ENCODE peak calls at places on chromosomes 16 and 17, in ten cellular contexts. One of them, this sample, is unnamed.

GRCh38 chr17:33572615-33573014 is 279.5 kb upstream of the ASIC2 start:
- DNase-seq in renal cortical epithelial cell: no peak
- DNase-seq in fibroblast of pulmonary artery: peak; percentile 20
- DNase-seq in pancreas: no peak
- DNase-seq in memory B cell: no peak
- DNase-seq in T-helper 1 cell: no peak
- DNase-seq in skeletal muscle cell: no peak
- DNase-seq in fibroblast of the conjunctiva: no peak
- DNase-seq in stimulated activated CD4-positive, alpha-beta T cell treated with anti-CD3 and anti-CD28 coated beads, Interleukin-15, amount 100 ng/mL, for 1 hour: no peak
- DNase-seq in ovary: no peak
- DNase-seq in this sample: no peak

GRCh38 chr17:32287804-32288511 is 22.3 kb downstream of the RHBDL3 start:
- DNase-seq in renal cortical epithelial cell: no peak
- DNase-seq in fibroblast of pulmonary artery: no peak
- DNase-seq in pancreas: no peak
- DNase-seq in memory B cell: no peak
- DNase-seq in T-helper 1 cell: no peak
- DNase-seq in skeletal muscle cell: no peak
- DNase-seq in fibroblast of the conjunctiva: no peak
- DNase-seq in stimulated activated CD4-positive, alpha-beta T cell treated with anti-CD3 and anti-CD28 coated beads, Interleukin-15, amount 100 ng/mL, for 1 hour: no peak
- DNase-seq in ovary: no peak
- DNase-seq in this sample: no peak

GRCh38 chr17:68006797-68007196 is 10.5 kb upstream of the C17orf58 start:
- DNase-seq in renal cortical epithelial cell: no peak
- DNase-seq in fibroblast of pulmonary artery: peak; percentile 27
- DNase-seq in pancreas: no peak
- DNase-seq in memory B cell: no peak
- DNase-seq in T-helper 1 cell: no peak
- DNase-seq in skeletal muscle cell: no peak
- DNase-seq in fibroblast of the conjunctiva: no peak
- DNase-seq in stimulated activated CD4-positive, alpha-beta T cell treated with anti-CD3 and anti-CD28 coated beads, Interleukin-15, amount 100 ng/mL, for 1 hour: no peak
- DNase-seq in ovary: no peak
- DNase-seq in this sample: no peak

GRCh38 chr16:1167276-1168107 is 14.6 kb downstream of the CACNA1H start:
- DNase-seq in renal cortical epithelial cell: peak; percentile 40
- DNase-seq in fibroblast of pulmonary artery: no peak
- DNase-seq in pancreas: peak; percentile 64
- DNase-seq in memory B cell: no peak
- DNase-seq in T-helper 1 cell: no peak
- DNase-seq in skeletal muscle cell: no peak
- DNase-seq in fibroblast of the conjunctiva: no peak
- DNase-seq in stimulated activated CD4-positive, alpha-beta T cell treated with anti-CD3 and anti-CD28 coated beads, Interleukin-15, amount 100 ng/mL, for 1 hour: no peak
- DNase-seq in ovary: no peak
- DNase-seq in this sample: no peak

GRCh38 chr17:51435641-51436091 is 175.3 kb downstream of the UTP18 start:
- DNase-seq in renal cortical epithelial cell: peak; percentile 9
- DNase-seq in fibroblast of pulmonary artery: peak; percentile 14
- DNase-seq in pancreas: peak; percentile 76
- DNase-seq in memory B cell: no peak
- DNase-seq in T-helper 1 cell: peak; percentile 50
- DNase-seq in skeletal muscle cell: no peak
- DNase-seq in fibroblast of the conjunctiva: peak; percentile 4
- DNase-seq in stimulated activated CD4-positive, alpha-beta T cell treated with anti-CD3 and anti-CD28 coated beads, Interleukin-15, amount 100 ng/mL, for 1 hour: no peak
- DNase-seq in ovary: peak; percentile 21
- DNase-seq in this sample: no peak

GRCh38 chr17:71505200-71505599 is 615.6 kb upstream of the SOX9 start:
- DNase-seq in renal cortical epithelial cell: peak; percentile 30
- DNase-seq in fibroblast of pulmonary artery: no peak
- DNase-seq in pancreas: no peak
- DNase-seq in memory B cell: no peak
- DNase-seq in T-helper 1 cell: no peak
- DNase-seq in skeletal muscle cell: no peak
- DNase-seq in fibroblast of the conjunctiva: no peak
- DNase-seq in stimulated activated CD4-positive, alpha-beta T cell treated with anti-CD3 and anti-CD28 coated beads, Interleukin-15, amount 100 ng/mL, for 1 hour: no peak
- DNase-seq in ovary: no peak
- DNase-seq in this sample: no peak

GRCh38 chr17:61583242-61583641 is 7.8 kb downstream of the NACA2 start:
- DNase-seq in renal cortical epithelial cell: peak; percentile 52
- DNase-seq in fibroblast of pulmonary artery: peak; percentile 62
- DNase-seq in pancreas: no peak
- DNase-seq in memory B cell: no peak
- DNase-seq in T-helper 1 cell: no peak
- DNase-seq in skeletal muscle cell: peak; percentile 18
- DNase-seq in fibroblast of the conjunctiva: peak; percentile 37
- DNase-seq in stimulated activated CD4-positive, alpha-beta T cell treated with anti-CD3 and anti-CD28 coated beads, Interleukin-15, amount 100 ng/mL, for 1 hour: no peak
- DNase-seq in ovary: no peak
- DNase-seq in this sample: no peak

GRCh38 chr16:15775663-15776304 is 81.0 kb downstream of the MYH11 start:
- DNase-seq in renal cortical epithelial cell: no peak
- DNase-seq in fibroblast of pulmonary artery: no peak
- DNase-seq in pancreas: no peak
- DNase-seq in memory B cell: no peak
- DNase-seq in T-helper 1 cell: no peak
- DNase-seq in skeletal muscle cell: peak; percentile 14
- DNase-seq in fibroblast of the conjunctiva: no peak
- DNase-seq in stimulated activated CD4-positive, alpha-beta T cell treated with anti-CD3 and anti-CD28 coated beads, Interleukin-15, amount 100 ng/mL, for 1 hour: no peak
- DNase-seq in ovary: no peak
- DNase-seq in this sample: no peak

GRCh38 chr17:13182854-13183253 is 165.0 kb upstream of the ELAC2 start:
- DNase-seq in renal cortical epithelial cell: no peak
- DNase-seq in fibroblast of pulmonary artery: no peak
- DNase-seq in pancreas: no peak
- DNase-seq in memory B cell: no peak
- DNase-seq in T-helper 1 cell: no peak
- DNase-seq in skeletal muscle cell: no peak
- DNase-seq in fibroblast of the conjunctiva: no peak
- DNase-seq in stimulated activated CD4-positive, alpha-beta T cell treated with anti-CD3 and anti-CD28 coated beads, Interleukin-15, amount 100 ng/mL, for 1 hour: no peak
- DNase-seq in ovary: no peak
- DNase-seq in this sample: no peak

GRCh38 chr16:75312875-75313274 is 61.5 kb upstream of the BCAR1 start:
- DNase-seq in renal cortical epithelial cell: no peak
- DNase-seq in fibroblast of pulmonary artery: no peak
- DNase-seq in pancreas: no peak
- DNase-seq in memory B cell: no peak
- DNase-seq in T-helper 1 cell: no peak
- DNase-seq in skeletal muscle cell: no peak
- DNase-seq in fibroblast of the conjunctiva: no peak
- DNase-seq in stimulated activated CD4-positive, alpha-beta T cell treated with anti-CD3 and anti-CD28 coated beads, Interleukin-15, amount 100 ng/mL, for 1 hour: no peak
- DNase-seq in ovary: no peak
- DNase-seq in this sample: no peak

GRCh38 chr17:77363821-77364361 is 223.1 kb downstream of the SEC14L1 start:
- DNase-seq in renal cortical epithelial cell: peak; percentile 78
- DNase-seq in fibroblast of pulmonary artery: peak; percentile 57
- DNase-seq in pancreas: peak; percentile 28
- DNase-seq in memory B cell: no peak
- DNase-seq in T-helper 1 cell: no peak
- DNase-seq in skeletal muscle cell: no peak
- DNase-seq in fibroblast of the conjunctiva: no peak
- DNase-seq in stimulated activated CD4-positive, alpha-beta T cell treated with anti-CD3 and anti-CD28 coated beads, Interleukin-15, amount 100 ng/mL, for 1 hour: no peak
- DNase-seq in ovary: peak; percentile 83
- DNase-seq in this sample: peak; percentile 73

GRCh38 chr17:29588561-29589411 is 662 bp downstream of the GIT1 start:
- DNase-seq in renal cortical epithelial cell: no peak
- DNase-seq in fibroblast of pulmonary artery: peak; percentile 32
- DNase-seq in pancreas: no peak
- DNase-seq in memory B cell: no peak
- DNase-seq in T-helper 1 cell: peak; percentile 49
- DNase-seq in skeletal muscle cell: no peak
- DNase-seq in fibroblast of the conjunctiva: no peak
- DNase-seq in stimulated activated CD4-positive, alpha-beta T cell treated with anti-CD3 and anti-CD28 coated beads, Interleukin-15, amount 100 ng/mL, for 1 hour: no peak
- DNase-seq in ovary: peak; percentile 60
- DNase-seq in this sample: no peak

GRCh38 chr16:11088432-11088794 is 144.0 kb downstream of the CLEC16A start:
- DNase-seq in renal cortical epithelial cell: no peak
- DNase-seq in fibroblast of pulmonary artery: no peak
- DNase-seq in pancreas: no peak
- DNase-seq in memory B cell: no peak
- DNase-seq in T-helper 1 cell: no peak
- DNase-seq in skeletal muscle cell: no peak
- DNase-seq in fibroblast of the conjunctiva: no peak
- DNase-seq in stimulated activated CD4-positive, alpha-beta T cell treated with anti-CD3 and anti-CD28 coated beads, Interleukin-15, amount 100 ng/mL, for 1 hour: no peak
- DNase-seq in ovary: no peak
- DNase-seq in this sample: no peak

GRCh38 chr16:15464401-15465186 is 30.2 kb downstream of the BMERB1 start:
- DNase-seq in renal cortical epithelial cell: no peak
- DNase-seq in fibroblast of pulmonary artery: no peak
- DNase-seq in pancreas: no peak
- DNase-seq in memory B cell: no peak
- DNase-seq in T-helper 1 cell: no peak
- DNase-seq in skeletal muscle cell: no peak
- DNase-seq in fibroblast of the conjunctiva: no peak
- DNase-seq in stimulated activated CD4-positive, alpha-beta T cell treated with anti-CD3 and anti-CD28 coated beads, Interleukin-15, amount 100 ng/mL, for 1 hour: no peak
- DNase-seq in ovary: no peak
- DNase-seq in this sample: no peak

GRCh38 chr16:2489581-2489980 is 14.7 kb downstream of the TBC1D24 start:
- DNase-seq in renal cortical epithelial cell: no peak
- DNase-seq in fibroblast of pulmonary artery: no peak
- DNase-seq in pancreas: no peak
- DNase-seq in memory B cell: no peak
- DNase-seq in T-helper 1 cell: no peak
- DNase-seq in skeletal muscle cell: no peak
- DNase-seq in fibroblast of the conjunctiva: no peak
- DNase-seq in stimulated activated CD4-positive, alpha-beta T cell treated with anti-CD3 and anti-CD28 coated beads, Interleukin-15, amount 100 ng/mL, for 1 hour: no peak
- DNase-seq in ovary: no peak
- DNase-seq in this sample: no peak

GRCh38 chr17:73976676-73977521 is 226.6 kb upstream of the RPL38 start:
- DNase-seq in renal cortical epithelial cell: no peak
- DNase-seq in fibroblast of pulmonary artery: peak; percentile 19
- DNase-seq in pancreas: no peak
- DNase-seq in memory B cell: no peak
- DNase-seq in T-helper 1 cell: no peak
- DNase-seq in skeletal muscle cell: no peak
- DNase-seq in fibroblast of the conjunctiva: no peak
- DNase-seq in stimulated activated CD4-positive, alpha-beta T cell treated with anti-CD3 and anti-CD28 coated beads, Interleukin-15, amount 100 ng/mL, for 1 hour: no peak
- DNase-seq in ovary: no peak
- DNase-seq in this sample: no peak

GRCh38 chr17:77266891-77267341 is 126.1 kb downstream of the SEC14L1 start:
- DNase-seq in renal cortical epithelial cell: no peak
- DNase-seq in fibroblast of pulmonary artery: no peak
- DNase-seq in pancreas: no peak
- DNase-seq in memory B cell: no peak
- DNase-seq in T-helper 1 cell: no peak
- DNase-seq in skeletal muscle cell: no peak
- DNase-seq in fibroblast of the conjunctiva: no peak
- DNase-seq in stimulated activated CD4-positive, alpha-beta T cell treated with anti-CD3 and anti-CD28 coated beads, Interleukin-15, amount 100 ng/mL, for 1 hour: no peak
- DNase-seq in ovary: no peak
- DNase-seq in this sample: no peak

GRCh38 chr16:68417711-68418301 is 30.5 kb downstream of the SMPD3 start:
- DNase-seq in renal cortical epithelial cell: peak; percentile 37
- DNase-seq in fibroblast of pulmonary artery: no peak
- DNase-seq in pancreas: peak; percentile 80
- DNase-seq in memory B cell: peak; percentile 42
- DNase-seq in T-helper 1 cell: peak; percentile 90
- DNase-seq in skeletal muscle cell: no peak
- DNase-seq in fibroblast of the conjunctiva: no peak
- DNase-seq in stimulated activated CD4-positive, alpha-beta T cell treated with anti-CD3 and anti-CD28 coated beads, Interleukin-15, amount 100 ng/mL, for 1 hour: peak; percentile 53
- DNase-seq in ovary: no peak
- DNase-seq in this sample: no peak

GRCh38 chr17:32558997-32559650 is 72.3 kb downstream of the CDK5R1 start:
- DNase-seq in renal cortical epithelial cell: no peak
- DNase-seq in fibroblast of pulmonary artery: no peak
- DNase-seq in pancreas: no peak
- DNase-seq in memory B cell: no peak
- DNase-seq in T-helper 1 cell: no peak
- DNase-seq in skeletal muscle cell: no peak
- DNase-seq in fibroblast of the conjunctiva: no peak
- DNase-seq in stimulated activated CD4-positive, alpha-beta T cell treated with anti-CD3 and anti-CD28 coated beads, Interleukin-15, amount 100 ng/mL, for 1 hour: no peak
- DNase-seq in ovary: no peak
- DNase-seq in this sample: no peak

GRCh38 chr16:7185179-7185578 is 147.5 kb upstream of the RBFOX1 start:
- DNase-seq in renal cortical epithelial cell: no peak
- DNase-seq in fibroblast of pulmonary artery: no peak
- DNase-seq in pancreas: no peak
- DNase-seq in memory B cell: no peak
- DNase-seq in T-helper 1 cell: no peak
- DNase-seq in skeletal muscle cell: no peak
- DNase-seq in fibroblast of the conjunctiva: no peak
- DNase-seq in stimulated activated CD4-positive, alpha-beta T cell treated with anti-CD3 and anti-CD28 coated beads, Interleukin-15, amount 100 ng/mL, for 1 hour: no peak
- DNase-seq in ovary: no peak
- DNase-seq in this sample: no peak

GRCh38 chr16:78703951-78704350 is 604.5 kb downstream of the WWOX start:
- DNase-seq in renal cortical epithelial cell: no peak
- DNase-seq in fibroblast of pulmonary artery: no peak
- DNase-seq in pancreas: no peak
- DNase-seq in memory B cell: no peak
- DNase-seq in T-helper 1 cell: no peak
- DNase-seq in skeletal muscle cell: no peak
- DNase-seq in fibroblast of the conjunctiva: no peak
- DNase-seq in stimulated activated CD4-positive, alpha-beta T cell treated with anti-CD3 and anti-CD28 coated beads, Interleukin-15, amount 100 ng/mL, for 1 hour: no peak
- DNase-seq in ovary: no peak
- DNase-seq in this sample: no peak

GRCh38 chr16:64008131-64008530 is 1113.7 kb downstream of the CDH11 start:
- DNase-seq in renal cortical epithelial cell: no peak
- DNase-seq in fibroblast of pulmonary artery: no peak
- DNase-seq in pancreas: no peak
- DNase-seq in memory B cell: no peak
- DNase-seq in T-helper 1 cell: no peak
- DNase-seq in skeletal muscle cell: no peak
- DNase-seq in fibroblast of the conjunctiva: no peak
- DNase-seq in stimulated activated CD4-positive, alpha-beta T cell treated with anti-CD3 and anti-CD28 coated beads, Interleukin-15, amount 100 ng/mL, for 1 hour: no peak
- DNase-seq in ovary: no peak
- DNase-seq in this sample: no peak

GRCh38 chr16:3495166-3495565 is at the start of gene C16orf90:
- DNase-seq in renal cortical epithelial cell: no peak
- DNase-seq in fibroblast of pulmonary artery: no peak
- DNase-seq in pancreas: no peak
- DNase-seq in memory B cell: no peak
- DNase-seq in T-helper 1 cell: no peak
- DNase-seq in skeletal muscle cell: no peak
- DNase-seq in fibroblast of the conjunctiva: no peak
- DNase-seq in stimulated activated CD4-positive, alpha-beta T cell treated with anti-CD3 and anti-CD28 coated beads, Interleukin-15, amount 100 ng/mL, for 1 hour: no peak
- DNase-seq in ovary: no peak
- DNase-seq in this sample: no peak

GRCh38 chr16:4183258-4184037 is 58.4 kb downstream of the SRL start:
- DNase-seq in renal cortical epithelial cell: peak; percentile 80
- DNase-seq in fibroblast of pulmonary artery: peak; percentile 95
- DNase-seq in pancreas: peak; percentile 87
- DNase-seq in memory B cell: peak; percentile 83
- DNase-seq in T-helper 1 cell: peak; percentile 88
- DNase-seq in skeletal muscle cell: peak; percentile 70
- DNase-seq in fibroblast of the conjunctiva: peak; percentile 92
- DNase-seq in stimulated activated CD4-positive, alpha-beta T cell treated with anti-CD3 and anti-CD28 coated beads, Interleukin-15, amount 100 ng/mL, for 1 hour: peak; percentile 68
- DNase-seq in ovary: peak; percentile 97
- DNase-seq in this sample: peak; percentile 93

GRCh38 chr17:74607219-74607618 is 15.1 kb upstream of the CD300LD start:
- DNase-seq in renal cortical epithelial cell: no peak
- DNase-seq in fibroblast of pulmonary artery: no peak
- DNase-seq in pancreas: no peak
- DNase-seq in memory B cell: no peak
- DNase-seq in T-helper 1 cell: no peak
- DNase-seq in skeletal muscle cell: no peak
- DNase-seq in fibroblast of the conjunctiva: no peak
- DNase-seq in stimulated activated CD4-positive, alpha-beta T cell treated with anti-CD3 and anti-CD28 coated beads, Interleukin-15, amount 100 ng/mL, for 1 hour: no peak
- DNase-seq in ovary: no peak
- DNase-seq in this sample: no peak

GRCh38 chr16:72847187-72848044 is 200.5 kb downstream of the ZFHX3 start:
- DNase-seq in renal cortical epithelial cell: peak; percentile 43
- DNase-seq in fibroblast of pulmonary artery: peak; percentile 54
- DNase-seq in pancreas: no peak
- DNase-seq in memory B cell: no peak
- DNase-seq in T-helper 1 cell: peak; percentile 5
- DNase-seq in skeletal muscle cell: no peak
- DNase-seq in fibroblast of the conjunctiva: no peak
- DNase-seq in stimulated activated CD4-positive, alpha-beta T cell treated with anti-CD3 and anti-CD28 coated beads, Interleukin-15, amount 100 ng/mL, for 1 hour: no peak
- DNase-seq in ovary: no peak
- DNase-seq in this sample: peak; percentile 73

GRCh38 chr17:14918540-14918939 is 346.6 kb downstream of the PMP22 start:
- DNase-seq in renal cortical epithelial cell: no peak
- DNase-seq in fibroblast of pulmonary artery: peak; percentile 10
- DNase-seq in pancreas: no peak
- DNase-seq in memory B cell: no peak
- DNase-seq in T-helper 1 cell: no peak
- DNase-seq in skeletal muscle cell: no peak
- DNase-seq in fibroblast of the conjunctiva: no peak
- DNase-seq in stimulated activated CD4-positive, alpha-beta T cell treated with anti-CD3 and anti-CD28 coated beads, Interleukin-15, amount 100 ng/mL, for 1 hour: no peak
- DNase-seq in ovary: no peak
- DNase-seq in this sample: no peak

GRCh38 chr17:78057113-78057740 is 71.3 kb downstream of the TMC6 start:
- DNase-seq in renal cortical epithelial cell: no peak
- DNase-seq in fibroblast of pulmonary artery: no peak
- DNase-seq in pancreas: no peak
- DNase-seq in memory B cell: no peak
- DNase-seq in T-helper 1 cell: no peak
- DNase-seq in skeletal muscle cell: no peak
- DNase-seq in fibroblast of the conjunctiva: no peak
- DNase-seq in stimulated activated CD4-positive, alpha-beta T cell treated with anti-CD3 and anti-CD28 coated beads, Interleukin-15, amount 100 ng/mL, for 1 hour: no peak
- DNase-seq in ovary: no peak
- DNase-seq in this sample: no peak